ENCODE peak calls at places on chromosomes 16 and 17, in seven cellular contexts. One of them, this sample, is unnamed.

GRCh38 chr16:19393226-19394074 is 24.2 kb upstream of the TMC5 start:
- DNase-seq in dorsolateral prefrontal cortex: no peak
- DNase-seq in GM20000: no peak
- DNase-seq in IMR-90: peak
- DNase-seq in heart right ventricle: no peak
- DNase-seq in lower lobe of right lung: no peak
- DNase-seq in pancreas: no peak
- DNase-seq in this sample: no peak

GRCh38 chr16:7962480-7962879 is 627.8 kb downstream of the TMEM114 start:
- DNase-seq in heart right ventricle: no peak
- DNase-seq in pancreas: no peak
- DNase-seq in lower lobe of right lung: no peak
- DNase-seq in GM20000: no peak
- DNase-seq in dorsolateral prefrontal cortex: no peak
- DNase-seq in IMR-90: no peak
- DNase-seq in this sample: no peak

GRCh38 chr16:35823342-35823741 is 2363.9 kb downstream of the TP53TG3F start:
- DNase-seq in heart right ventricle: no peak
- DNase-seq in pancreas: no peak
- DNase-seq in lower lobe of right lung: no peak
- DNase-seq in IMR-90: no peak
- DNase-seq in dorsolateral prefrontal cortex: no peak
- DNase-seq in GM20000: no peak
- DNase-seq in this sample: no peak

GRCh38 chr17:76493505-76494167 is 7.6 kb downstream of the RHBDF2 start:
- DNase-seq in lower lobe of right lung: no peak
- DNase-seq in dorsolateral prefrontal cortex: no peak
- DNase-seq in IMR-90: no peak
- DNase-seq in GM20000: no peak
- DNase-seq in heart right ventricle: no peak
- DNase-seq in pancreas: no peak
- DNase-seq in this sample: peak

GRCh38 chr17:79835470-79835899 is 3.8 kb downstream of the CBX4 start:
- DNase-seq in heart right ventricle: no peak
- DNase-seq in dorsolateral prefrontal cortex: no peak
- DNase-seq in lower lobe of right lung: peak
- DNase-seq in GM20000: no peak
- DNase-seq in IMR-90: no peak
- DNase-seq in pancreas: peak
- DNase-seq in this sample: no peak

GRCh38 chr16:19196871-19197270 is 28.8 kb downstream of the SYT17 start:
- DNase-seq in dorsolateral prefrontal cortex: no peak
- DNase-seq in heart right ventricle: no peak
- DNase-seq in GM20000: no peak
- DNase-seq in IMR-90: no peak
- DNase-seq in lower lobe of right lung: no peak
- DNase-seq in pancreas: no peak
- DNase-seq in this sample: no peak

GRCh38 chr17:4304417-4305027 is 40.7 kb upstream of the ANKFY1 start:
- DNase-seq in GM20000: peak
- DNase-seq in heart right ventricle: peak
- DNase-seq in IMR-90: peak
- DNase-seq in dorsolateral prefrontal cortex: peak
- DNase-seq in pancreas: peak
- DNase-seq in lower lobe of right lung: no peak
- DNase-seq in this sample: no peak

GRCh38 chr17:82942166-82943130 is 102.6 kb upstream of the ZNF750 start:
- DNase-seq in GM20000: no peak
- DNase-seq in pancreas: no peak
- DNase-seq in lower lobe of right lung: peak
- DNase-seq in IMR-90: no peak
- DNase-seq in dorsolateral prefrontal cortex: no peak
- DNase-seq in heart right ventricle: no peak
- DNase-seq in this sample: no peak

GRCh38 chr17:82843904-82844640 is 4.2 kb upstream of the ZNF750 start:
- DNase-seq in GM20000: no peak
- DNase-seq in heart right ventricle: no peak
- DNase-seq in IMR-90: no peak
- DNase-seq in pancreas: no peak
- DNase-seq in dorsolateral prefrontal cortex: no peak
- DNase-seq in lower lobe of right lung: no peak
- DNase-seq in this sample: no peak

GRCh38 chr17:50787106-50787505 is 19.8 kb upstream of the ANKRD40CL start:
- DNase-seq in lower lobe of right lung: no peak
- DNase-seq in dorsolateral prefrontal cortex: peak
- DNase-seq in pancreas: no peak
- DNase-seq in GM20000: no peak
- DNase-seq in heart right ventricle: no peak
- DNase-seq in IMR-90: no peak
- DNase-seq in this sample: no peak

GRCh38 chr16:27917953-27918352 is 145.6 kb downstream of the GSG1L start:
- DNase-seq in dorsolateral prefrontal cortex: no peak
- DNase-seq in GM20000: no peak
- DNase-seq in pancreas: no peak
- DNase-seq in heart right ventricle: no peak
- DNase-seq in lower lobe of right lung: no peak
- DNase-seq in IMR-90: no peak
- DNase-seq in this sample: no peak

GRCh38 chr16:81885976-81886586 is 107.0 kb downstream of the PLCG2 start:
- DNase-seq in IMR-90: peak
- DNase-seq in heart right ventricle: no peak
- DNase-seq in pancreas: peak
- DNase-seq in GM20000: peak
- DNase-seq in lower lobe of right lung: no peak
- DNase-seq in dorsolateral prefrontal cortex: no peak
- DNase-seq in this sample: no peak

GRCh38 chr16:48810436-48810802 is 200.4 kb upstream of the N4BP1 start:
- DNase-seq in IMR-90: no peak
- DNase-seq in heart right ventricle: no peak
- DNase-seq in pancreas: no peak
- DNase-seq in GM20000: no peak
- DNase-seq in dorsolateral prefrontal cortex: no peak
- DNase-seq in lower lobe of right lung: no peak
- DNase-seq in this sample: no peak

GRCh38 chr17:43360739-43361498 is 37.9 kb upstream of the ARL4D start:
- DNase-seq in pancreas: peak
- DNase-seq in IMR-90: peak
- DNase-seq in dorsolateral prefrontal cortex: peak
- DNase-seq in GM20000: peak
- DNase-seq in heart right ventricle: peak
- DNase-seq in lower lobe of right lung: peak
- DNase-seq in this sample: peak

GRCh38 chr16:81158964-81159363 is 62.8 kb upstream of the GCSH start:
- DNase-seq in heart right ventricle: no peak
- DNase-seq in pancreas: no peak
- DNase-seq in GM20000: no peak
- DNase-seq in lower lobe of right lung: no peak
- DNase-seq in IMR-90: no peak
- DNase-seq in dorsolateral prefrontal cortex: no peak
- DNase-seq in this sample: no peak

GRCh38 chr17:48612456-48612853 is 1.6 kb upstream of the HOXB7 start:
- DNase-seq in IMR-90: peak
- DNase-seq in lower lobe of right lung: no peak
- DNase-seq in dorsolateral prefrontal cortex: no peak
- DNase-seq in heart right ventricle: no peak
- DNase-seq in GM20000: no peak
- DNase-seq in pancreas: no peak
- DNase-seq in this sample: no peak

GRCh38 chr17:45749831-45750335 is 34.2 kb upstream of the CRHR1 start:
- DNase-seq in lower lobe of right lung: no peak
- DNase-seq in IMR-90: no peak
- DNase-seq in GM20000: no peak
- DNase-seq in dorsolateral prefrontal cortex: no peak
- DNase-seq in pancreas: no peak
- DNase-seq in heart right ventricle: no peak
- DNase-seq in this sample: no peak

GRCh38 chr16:50021509-50021908 is 3.5 kb upstream of the CNEP1R1 start:
- DNase-seq in IMR-90: no peak
- DNase-seq in lower lobe of right lung: no peak
- DNase-seq in pancreas: no peak
- DNase-seq in dorsolateral prefrontal cortex: no peak
- DNase-seq in heart right ventricle: no peak
- DNase-seq in GM20000: no peak
- DNase-seq in this sample: no peak

GRCh38 chr16:84314373-84314772 is 19.7 kb downstream of the WFDC1 start:
- DNase-seq in lower lobe of right lung: no peak
- DNase-seq in IMR-90: no peak
- DNase-seq in dorsolateral prefrontal cortex: no peak
- DNase-seq in pancreas: no peak
- DNase-seq in heart right ventricle: no peak
- DNase-seq in GM20000: no peak
- DNase-seq in this sample: no peak

GRCh38 chr16:84834403-84834772 is 14.6 kb downstream of the CRISPLD2 start:
- DNase-seq in pancreas: no peak
- DNase-seq in IMR-90: no peak
- DNase-seq in lower lobe of right lung: no peak
- DNase-seq in dorsolateral prefrontal cortex: peak
- DNase-seq in GM20000: no peak
- DNase-seq in heart right ventricle: no peak
- DNase-seq in this sample: no peak

GRCh38 chr17:36152639-36153120 is 23.8 kb downstream of the TBC1D3B start:
- DNase-seq in heart right ventricle: no peak
- DNase-seq in pancreas: no peak
- DNase-seq in dorsolateral prefrontal cortex: no peak
- DNase-seq in GM20000: no peak
- DNase-seq in lower lobe of right lung: no peak
- DNase-seq in IMR-90: no peak
- DNase-seq in this sample: no peak
- TF ChIP-seq CTCF in heart right ventricle: no peak
- TF ChIP-seq CTCF in pancreas: no peak
- TF ChIP-seq CTCF in dorsolateral prefrontal cortex: no peak
- TF ChIP-seq CTCF in GM20000: no peak
- TF ChIP-seq CTCF in lower lobe of right lung: no peak
- TF ChIP-seq CTCF in IMR-90: no peak
- TF ChIP-seq CTCF in this sample: no peak

DNA sequence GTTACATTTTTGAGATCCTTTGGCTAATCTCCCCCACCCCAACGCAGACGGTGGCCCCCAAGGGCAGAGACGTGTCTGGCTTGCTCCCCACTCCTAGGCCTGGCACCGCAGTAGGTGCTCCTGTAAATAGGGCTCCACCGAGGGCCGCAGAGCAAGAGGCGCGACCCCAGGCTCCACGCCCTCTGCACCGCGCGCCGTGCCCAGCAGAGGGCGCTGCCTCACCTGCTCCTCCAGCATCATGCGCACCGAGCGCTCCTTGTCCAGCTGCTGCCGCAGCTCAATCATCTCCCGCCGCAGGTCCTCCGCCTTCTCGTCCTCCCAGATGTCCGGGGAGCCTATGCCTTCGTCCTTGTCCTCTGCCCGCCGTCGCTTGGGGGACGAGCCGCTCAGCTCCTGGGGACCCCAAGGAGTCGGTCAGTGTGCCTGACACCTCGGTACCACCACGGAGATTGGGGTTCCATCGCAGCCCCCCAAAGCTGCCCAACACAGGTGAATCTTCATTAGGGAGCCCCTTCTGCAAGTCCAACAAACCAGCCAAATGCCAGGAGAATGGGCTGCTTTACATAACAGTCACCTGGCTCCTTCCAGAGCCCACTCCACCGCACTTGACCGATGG is 11.2 kb downstream of the TFAP4 start:
- DNase-seq in lower lobe of right lung: no peak
- DNase-seq in pancreas: no peak
- DNase-seq in dorsolateral prefrontal cortex: peak
- DNase-seq in IMR-90: peak
- DNase-seq in heart right ventricle: no peak
- DNase-seq in GM20000: peak
- DNase-seq in this sample: no peak
- TF ChIP-seq CTCF in lower lobe of right lung: peak
- TF ChIP-seq CTCF in pancreas: peak
- TF ChIP-seq CTCF in dorsolateral prefrontal cortex: peak
- TF ChIP-seq CTCF in IMR-90: peak
- TF ChIP-seq CTCF in heart right ventricle: peak
- TF ChIP-seq CTCF in GM20000: peak
- TF ChIP-seq CTCF in this sample: no peak

DNA sequence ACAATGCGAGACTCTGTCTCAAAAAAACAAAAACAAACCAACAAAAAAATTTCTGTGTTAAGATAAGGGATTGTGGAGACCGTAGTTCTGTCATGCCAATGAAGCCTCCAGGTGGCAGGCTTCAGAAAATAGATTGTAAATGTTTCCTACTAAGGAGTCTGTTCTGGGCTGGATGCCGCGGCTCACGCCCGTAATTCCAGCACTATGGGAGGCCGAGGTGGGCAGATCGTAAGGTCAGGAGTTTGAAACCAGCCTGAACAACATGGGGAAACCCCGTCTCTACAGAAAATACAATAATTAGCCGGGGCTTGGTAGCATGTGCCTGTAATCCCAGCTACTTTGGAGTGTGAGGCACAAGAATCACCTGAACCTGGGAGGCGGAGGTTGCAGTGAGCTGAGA is 4.4 kb upstream of the SNX29 start:
- DNase-seq in IMR-90: no peak
- DNase-seq in pancreas: no peak
- DNase-seq in heart right ventricle: no peak
- DNase-seq in lower lobe of right lung: no peak
- DNase-seq in dorsolateral prefrontal cortex: no peak
- DNase-seq in GM20000: no peak
- DNase-seq in this sample: no peak
- TF ChIP-seq CTCF in IMR-90: peak
- TF ChIP-seq CTCF in pancreas: no peak
- TF ChIP-seq CTCF in heart right ventricle: peak
- TF ChIP-seq CTCF in lower lobe of right lung: no peak
- TF ChIP-seq CTCF in dorsolateral prefrontal cortex: peak
- TF ChIP-seq CTCF in GM20000: peak
- TF ChIP-seq CTCF in this sample: no peak

GRCh38 chr17:1171953-1172352 is 7.8 kb downstream of the ABR start:
- DNase-seq in GM20000: no peak
- DNase-seq in lower lobe of right lung: no peak
- DNase-seq in heart right ventricle: no peak
- DNase-seq in pancreas: no peak
- DNase-seq in IMR-90: no peak
- DNase-seq in dorsolateral prefrontal cortex: no peak
- DNase-seq in this sample: no peak

GRCh38 chr17:1168537-1169234 is 11.1 kb downstream of the ABR start:
- DNase-seq in GM20000: no peak
- DNase-seq in pancreas: no peak
- DNase-seq in dorsolateral prefrontal cortex: no peak
- DNase-seq in IMR-90: no peak
- DNase-seq in lower lobe of right lung: no peak
- DNase-seq in heart right ventricle: no peak
- DNase-seq in this sample: no peak

GRCh38 chr17:1169913-1170312 is 9.9 kb downstream of the ABR start:
- DNase-seq in pancreas: no peak
- DNase-seq in dorsolateral prefrontal cortex: no peak
- DNase-seq in heart right ventricle: no peak
- DNase-seq in IMR-90: no peak
- DNase-seq in lower lobe of right lung: no peak
- DNase-seq in GM20000: no peak
- DNase-seq in this sample: no peak

GRCh38 chr17:1169471-1169908 is 10.3 kb downstream of the ABR start:
- DNase-seq in dorsolateral prefrontal cortex: peak
- DNase-seq in pancreas: no peak
- DNase-seq in GM20000: no peak
- DNase-seq in lower lobe of right lung: no peak
- DNase-seq in IMR-90: no peak
- DNase-seq in heart right ventricle: no peak
- DNase-seq in this sample: no peak

DNA sequence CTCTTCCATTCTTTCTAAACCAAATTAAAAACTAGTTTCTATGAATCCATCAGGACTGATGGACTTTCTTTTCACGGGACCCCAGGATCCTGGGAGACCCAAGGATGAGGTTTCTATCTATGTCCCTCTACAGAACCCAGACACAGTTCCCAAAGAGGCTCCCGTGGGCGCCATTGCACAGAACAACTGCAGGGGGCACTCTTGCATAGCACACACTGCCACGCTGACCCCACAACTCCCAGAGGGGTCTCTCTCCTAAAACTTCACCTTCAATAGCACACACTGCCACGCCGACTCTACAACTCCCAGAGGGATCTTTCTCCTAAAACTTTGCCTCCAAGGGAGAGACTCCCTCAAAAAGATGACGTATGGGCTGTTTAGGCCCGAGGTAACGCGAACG is 9.0 kb downstream of the ABR start:
- DNase-seq in pancreas: no peak
- DNase-seq in GM20000: no peak
- DNase-seq in lower lobe of right lung: no peak
- DNase-seq in IMR-90: no peak
- DNase-seq in dorsolateral prefrontal cortex: no peak
- DNase-seq in heart right ventricle: no peak
- DNase-seq in this sample: no peak
- TF ChIP-seq CTCF in pancreas: no peak
- TF ChIP-seq CTCF in GM20000: peak
- TF ChIP-seq CTCF in lower lobe of right lung: no peak
- TF ChIP-seq CTCF in IMR-90: peak
- TF ChIP-seq CTCF in dorsolateral prefrontal cortex: peak
- TF ChIP-seq CTCF in heart right ventricle: peak
- TF ChIP-seq CTCF in this sample: no peak

This sample was measured in activated B cell treated with CpG ODN at 0.5 μM for 24 hours.